ENCODE peak calls at places on chromosomes 3 and 15, in ten cellular contexts. V is breast epithelium, E is heart left ventricle, I is IMR-90, K is HCT116, W is HepG2, C is H54, P is A549, S is right lobe of liver, O is adrenal gland. M is an unnamed sample.

GRCh38 chr3:3666664-3667063 is 132.6 kb upstream of the LRRN1 start:
- DNase-seq in S (no peak), W (no peak), O (no peak), C (no peak), V (no peak), P (no peak), E (no peak), I (no peak), K (no peak), M (no peak)

GRCh38 chr3:34212671-34213070 is 414.2 kb downstream of the PDCD6IP start:
- DNase-seq in I (peak; percentile 4), P (no peak), K (no peak), V (no peak), S (no peak), C (no peak), W (no peak), O (no peak), E (peak; percentile 17), M (no peak)

GRCh38 chr3:169165196-169166159 is 498.0 kb downstream of the MECOM start:
- DNase-seq in O (no peak), P (no peak), I (no peak), V (no peak), W (no peak), E (no peak), K (no peak), S (no peak), C (no peak), M (no peak)

GRCh38 chr3:125200731-125201139 is 11.8 kb downstream of the SLC12A8 start:
- DNase-seq in C (no peak), E (no peak), V (no peak), I (no peak), O (no peak), W (peak; percentile 32), S (no peak), K (no peak), P (no peak), M (no peak)

GRCh38 chr15:40322531-40323238 is 807 bp upstream of the INAFM2 start:
- DNase-seq in O (no peak), I (no peak), S (peak; percentile 52), W (peak; percentile 53), P (no peak), C (no peak), E (no peak), K (no peak), V (no peak), M (peak; percentile 65)

GRCh38 chr15:101092186-101092866 is 159.5 kb downstream of the CHSY1 start:
- DNase-seq in K (no peak), C (no peak), O (no peak), S (no peak), P (no peak), I (peak; percentile 29), E (no peak), V (no peak), W (no peak), M (no peak)

GRCh38 chr15:20340331-20340811 is 201.2 kb downstream of the GOLGA6L6 start:
- DNase-seq in C (no peak), E (peak; percentile 64), W (no peak), K (no peak), O (peak; percentile 39), I (peak; percentile 18), P (no peak), S (peak; percentile 97), V (peak; percentile 85), M (peak; percentile 48)

GRCh38 chr3:159928692-159929091 is 59.9 kb upstream of the IL12A start:
- DNase-seq in V (no peak), E (no peak), O (no peak), I (peak; percentile 98), S (no peak), P (peak; percentile 69), W (no peak), K (no peak), C (peak; percentile 59), M (no peak)

DNA sequence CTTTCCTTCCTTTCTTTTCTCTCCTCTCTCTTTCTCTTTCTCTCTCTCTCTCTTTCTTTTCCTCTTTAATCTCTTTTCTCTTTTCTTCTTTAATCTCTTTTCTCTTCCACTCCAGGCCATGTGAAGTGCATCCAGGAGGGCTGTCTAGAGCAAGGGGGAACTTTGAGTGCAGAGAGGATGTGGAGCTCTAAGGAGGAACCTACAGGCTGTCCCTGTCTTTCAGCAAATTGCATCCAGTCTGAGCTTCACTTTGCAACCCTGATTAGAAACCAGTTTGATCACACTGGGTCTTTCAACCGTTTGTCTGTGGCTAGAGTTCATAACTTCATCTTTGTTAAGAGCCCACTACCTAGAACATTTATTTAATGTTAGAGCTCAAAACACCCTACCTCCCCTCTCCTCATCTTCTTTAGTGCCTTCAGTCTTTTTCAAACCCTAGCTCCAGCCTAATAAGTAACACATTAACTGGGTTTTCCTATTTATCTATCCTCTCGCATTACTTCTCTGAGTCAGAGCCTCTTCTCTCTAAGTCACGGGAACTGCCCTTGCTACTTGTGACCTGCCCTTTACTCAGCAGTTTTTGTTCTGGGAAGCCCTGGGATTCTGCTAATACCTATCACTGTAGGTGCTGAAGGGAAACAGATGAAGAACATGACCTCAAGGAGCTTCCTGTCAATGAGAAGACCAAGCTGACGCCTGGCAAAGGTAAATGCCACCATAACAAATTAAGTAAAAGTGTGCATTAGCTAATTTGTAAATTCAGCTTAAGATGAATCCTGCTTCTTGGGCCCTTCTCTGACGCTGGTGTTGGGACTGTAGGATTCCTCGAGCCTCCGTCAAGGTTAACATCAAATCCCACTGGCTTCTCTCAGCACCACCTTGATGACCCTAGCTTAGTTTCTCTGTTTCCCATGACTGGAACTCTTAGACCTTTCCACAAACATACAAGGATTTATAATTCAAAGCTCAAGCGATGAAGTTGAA is at the start of gene GCNT3:
- DNase-seq in P (peak; percentile 97), E (no peak), S (no peak), W (peak; percentile 90), O (peak; percentile 21), I (peak; percentile 12), C (peak; percentile 20), K (peak; percentile 32), V (no peak), M (no peak)
- TF ChIP-seq POLR2A in P (peak; percentile 30), E (no peak), S (no peak), W (peak; percentile 28), O (no peak), I (no peak), C (no peak), K (no peak), V (no peak), M (no peak)

GRCh38 chr3:121661376-121661775 is 673 bp upstream of the HCLS1 start:
- DNase-seq in O (no peak), S (no peak), C (no peak), E (no peak), I (no peak), P (no peak), W (no peak), V (no peak), K (no peak), M (no peak)

GRCh38 chr3:121662742-121663141 is 2.0 kb upstream of the HCLS1 start:
- DNase-seq in P (no peak), V (no peak), K (no peak), I (no peak), E (no peak), O (no peak), W (no peak), C (no peak), S (no peak), M (no peak)

GRCh38 chr3:121663171-121663847 is 2.6 kb upstream of the HCLS1 start:
- DNase-seq in I (no peak), P (no peak), E (no peak), S (no peak), O (no peak), K (no peak), W (peak; percentile 32), V (no peak), C (no peak), M (no peak)

GRCh38 chr3:121658716-121659435 is 1.8 kb downstream of the HCLS1 start:
- DNase-seq in P (no peak), I (no peak), S (no peak), O (no peak), C (no peak), V (no peak), W (no peak), E (no peak), K (no peak), M (no peak)

DNA sequence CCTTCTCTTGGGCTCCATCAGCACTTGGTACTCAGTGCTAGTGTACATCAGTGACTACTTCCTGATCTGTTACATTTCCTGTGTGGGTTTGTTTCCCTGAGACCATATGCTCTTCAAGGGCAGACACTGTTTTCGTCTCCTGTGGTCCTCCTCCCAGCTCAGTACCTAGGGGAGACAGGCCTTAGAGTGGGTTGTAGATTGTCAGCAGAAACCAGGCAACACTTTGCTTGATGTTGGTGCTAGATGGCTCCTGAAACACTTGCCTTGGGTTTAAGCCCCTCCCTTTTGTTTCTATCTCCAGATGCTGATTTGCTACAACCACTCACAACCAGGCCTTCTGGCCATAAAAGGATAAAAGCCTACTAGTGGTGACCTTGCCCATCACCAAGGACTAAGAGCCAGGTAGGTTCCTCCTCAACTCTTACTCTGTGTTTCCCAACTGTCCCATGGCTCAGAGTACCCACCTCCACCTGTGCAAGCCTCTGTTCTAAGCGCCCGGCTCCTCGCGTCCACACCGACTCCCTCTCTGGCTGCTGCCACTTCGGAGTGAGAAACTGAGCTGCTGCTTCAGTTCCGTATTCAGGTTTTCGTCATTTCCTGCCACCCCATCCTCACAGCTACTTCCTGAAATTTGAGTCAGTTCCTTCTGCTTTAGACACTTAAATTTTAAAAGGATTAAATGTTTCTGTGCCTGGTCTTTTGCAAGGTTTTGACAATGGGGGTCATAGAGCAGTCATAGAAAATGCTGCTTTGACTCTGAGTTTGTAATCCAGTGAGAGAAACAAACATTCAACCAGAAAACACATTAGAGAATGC is at the start of gene HCLS1:
- DNase-seq in K (no peak), S (peak; percentile 67), P (no peak), E (peak; percentile 61), C (no peak), O (peak; percentile 45), V (no peak), I (no peak), W (no peak), M (no peak)
- TF ChIP-seq POLR2A in K (no peak), S (peak; percentile 73), P (no peak), E (peak; percentile 51), C (no peak), O (peak; percentile 31), V (no peak), I (no peak), W (no peak), M (no peak)

DNA sequence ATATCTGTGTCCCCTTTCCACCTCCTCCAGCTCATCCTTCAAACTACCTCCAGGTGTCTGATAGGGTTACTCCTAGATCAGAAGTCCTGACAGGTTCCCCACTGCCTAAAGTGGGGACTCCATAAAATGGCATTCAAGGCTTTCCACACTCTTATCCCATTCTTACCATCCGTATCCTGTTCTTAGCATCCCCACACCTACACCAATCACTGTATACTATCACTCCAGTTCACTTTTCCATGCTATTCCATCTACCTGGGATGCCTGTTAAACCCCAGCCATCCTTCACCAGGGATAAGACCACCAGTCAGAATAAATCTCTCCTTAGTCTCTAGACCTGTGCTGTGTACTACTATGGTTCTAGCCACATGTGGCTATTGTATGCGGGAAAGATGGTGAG is 19.1 kb downstream of the SSR3 start:
- DNase-seq in K (no peak), C (no peak), S (no peak), P (no peak), I (no peak), V (no peak), W (no peak), E (no peak), O (no peak), M (no peak)
- TF ChIP-seq POLR2A in K (no peak), C (no peak), S (no peak), P (no peak), I (no peak), V (no peak), W (no peak), E (no peak), O (no peak), M (no peak)

DNA sequence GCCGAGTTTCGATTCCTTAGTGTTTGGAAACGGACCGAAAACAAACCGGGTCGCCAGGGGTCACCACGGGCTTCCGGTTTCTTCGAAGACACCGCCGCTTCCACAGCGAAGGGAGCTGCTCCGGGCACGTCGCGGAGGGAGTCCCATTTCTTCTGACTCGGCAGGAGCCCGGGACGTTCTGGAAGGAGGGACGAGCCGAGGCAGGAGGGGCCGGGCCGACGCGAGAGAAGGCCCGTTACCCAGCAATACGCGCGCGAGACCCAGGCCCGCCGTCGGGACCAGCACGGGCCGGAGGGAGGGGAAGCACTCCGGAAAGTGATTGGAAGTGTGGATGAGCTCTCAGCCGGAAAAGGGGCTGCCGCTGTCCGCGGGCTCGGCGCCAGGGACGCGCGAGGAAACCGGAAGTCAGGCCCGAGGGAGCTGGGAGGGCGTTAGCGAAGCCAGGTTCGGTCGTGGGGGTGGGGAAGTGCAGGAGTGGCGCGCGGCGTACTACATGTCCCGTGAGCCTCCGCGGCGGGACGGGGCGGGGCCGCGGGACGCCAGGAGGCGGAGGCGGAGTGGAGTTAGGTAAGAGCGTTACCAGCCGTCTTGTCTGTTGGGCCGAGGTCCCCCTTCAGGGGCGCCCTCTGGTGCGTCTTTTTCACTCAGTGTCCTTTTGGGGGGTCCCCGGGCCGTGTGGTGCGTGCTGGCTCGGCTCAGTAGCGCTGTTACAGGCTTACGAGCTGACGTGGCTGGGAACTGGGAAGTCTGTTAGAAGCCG is at the start of the genes AZI2 and ZCWPW2:
- DNase-seq in O (peak; percentile 98), W (peak; percentile 89), C (peak; percentile 56), P (peak; percentile 60), V (peak; percentile 94), S (peak; percentile 98), I (peak; percentile 95), K (peak; percentile 87), E (peak; percentile 96), M (peak; percentile 98)
- TF ChIP-seq POLR2A in O (peak; percentile 71), W (peak; percentile 75), C (peak; percentile 57), P (peak; percentile 48), V (peak; percentile 83), S (peak; percentile 74), I (peak; percentile 78), K (peak; percentile 70), E (peak; percentile 79), M (peak; percentile 91)

M was measured in ovary.